ENCODE peak calls at places on chromosomes 6 and 20, in four cellular contexts. Q is K562, S is GM12878, E is HepG2. I is an unnamed sample.

GRCh38 chr6:150074651-150075416 is 5.9 kb upstream of the ULBP3 start:
- DNase-seq in Q (no peak), S (no peak), E (no peak), I (no peak)

GRCh38 chr6:170578909-170579308 is 5.5 kb downstream of the PDCD2 start:
- DNase-seq in Q (no peak), S (no peak), E (no peak), I (no peak)

GRCh38 chr20:43988451-43988850 is 73.8 kb downstream of the TOX2 start:
- DNase-seq in Q (no peak), S (no peak), E (no peak), I (no peak)

GRCh38 chr20:5797843-5798462 is 47.8 kb downstream of the SHLD1 start:
- DNase-seq in Q (no peak), S (peak), E (no peak), I (no peak)

GRCh38 chr20:408843-409696 is 971 bp downstream of the RBCK1 start:
- DNase-seq in Q (peak), S (no peak), E (no peak), I (no peak)

GRCh38 chr6:109242923-109243322 is 139.3 kb downstream of the CD164 start:
- DNase-seq in Q (no peak), S (no peak), E (no peak), I (no peak)

GRCh38 chr20:22511943-22512910 is 72.1 kb downstream of the FOXA2 start:
- DNase-seq in Q (peak), S (no peak), E (peak), I (peak)

GRCh38 chr6:30060634-30060981 is 457 bp upstream of the POLR1H start:
- DNase-seq in Q (peak), S (no peak), E (no peak), I (peak)

GRCh38 chr6:145349950-145350510 is 385.3 kb downstream of the EPM2A start:
- DNase-seq in Q (no peak), S (peak), E (no peak), I (no peak)

DNA sequence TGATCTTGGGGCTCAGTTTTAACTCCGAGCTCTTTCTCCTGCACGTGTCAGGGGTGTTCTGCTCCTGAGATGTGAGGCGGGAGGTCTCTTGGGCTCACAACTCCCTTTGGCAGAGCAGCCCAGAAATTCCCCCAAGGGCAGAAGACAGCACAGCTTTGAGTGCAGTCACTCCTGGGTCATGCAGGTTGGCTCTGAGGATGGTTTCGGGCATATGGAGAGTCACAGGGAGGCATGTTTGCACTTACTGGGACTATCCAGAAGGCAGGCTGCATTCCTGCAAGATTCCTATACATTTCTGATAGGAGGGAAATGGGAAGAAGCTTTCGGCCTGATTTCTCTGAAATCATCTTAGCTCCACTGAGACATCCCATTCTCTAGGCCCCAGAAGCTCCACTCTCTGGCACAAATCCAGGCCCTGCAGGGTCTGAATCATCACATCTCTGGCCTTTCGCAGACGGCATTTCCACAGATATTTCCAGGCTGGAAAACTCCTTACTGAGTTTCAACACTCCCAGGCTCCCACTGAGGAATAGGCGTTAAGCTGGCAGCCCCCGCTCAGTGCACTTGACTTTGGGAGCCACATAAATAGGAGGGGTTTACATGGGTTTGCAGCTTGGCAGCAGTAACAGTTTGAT is 39.8 kb downstream of the AGPAT4 start:
- DNase-seq in Q (no peak), S (no peak), E (no peak), I (no peak)
- TF ChIP-seq FOXK2 in Q (no peak), S (no peak), E (no peak), I (no peak)

GRCh38 chr6:89313006-89313405 is 2.1 kb downstream of the GABRR2 start:
- DNase-seq in Q (no peak), S (no peak), E (no peak), I (no peak)
- TF ChIP-seq FOXM1 in Q (no peak), S (no peak), E (no peak), I (no peak)

GRCh38 chr6:53647437-53648094 is 18.0 kb downstream of the KLHL31 start:
- DNase-seq in Q (no peak), S (no peak), E (no peak), I (no peak)
- TF ChIP-seq FOXK2 in Q (no peak), S (no peak), E (no peak), I (no peak)

GRCh38 chr6:82337688-82338257 is 25.8 kb upstream of the TPBG start:
- DNase-seq in Q (no peak), S (no peak), E (no peak), I (no peak)
- TF ChIP-seq FOXM1 in Q (no peak), S (no peak), E (no peak), I (no peak)

GRCh38 chr6:137203256-137203655 is 15.9 kb downstream of the IFNGR1 start:
- DNase-seq in Q (no peak), S (no peak), E (no peak), I (no peak)
- TF ChIP-seq FOXK2 in Q (no peak), S (no peak), E (no peak), I (no peak)

GRCh38 chr6:56230976-56231566 is 16.3 kb downstream of the COL21A1 start:
- DNase-seq in Q (no peak), S (no peak), E (no peak), I (no peak)
- TF ChIP-seq FOXM1 in Q (no peak), S (no peak), E (no peak), I (no peak)

I was measured in HEK293T.